ENCODE peak calls at places on chromosomes 11 and 22, in ten cellular contexts. One of them, this sample, is unnamed.

GRCh38 chr11:45771194-45771941 is 33.6 kb upstream of the SLC35C1 start:
- DNase-seq in A549: peak; percentile 44
- DNase-seq in HCT116: peak; percentile 50
- DNase-seq in uterus: peak; percentile 74
- DNase-seq in prostate gland: peak; percentile 49
- DNase-seq in left lung: peak; percentile 52
- DNase-seq in CD4-positive, alpha-beta memory T cell: peak; percentile 75
- DNase-seq in hepatocyte: peak; percentile 77
- DNase-seq in K562: peak; percentile 71
- DNase-seq in cardiac muscle cell: peak; percentile 56
- DNase-seq in this sample: peak; percentile 84

GRCh38 chr11:112465433-112466024 is 204.9 kb upstream of the PLET1 start:
- DNase-seq in K562: no peak
- DNase-seq in uterus: no peak
- DNase-seq in CD4-positive, alpha-beta memory T cell: no peak
- DNase-seq in hepatocyte: peak; percentile 19
- DNase-seq in HCT116: no peak
- DNase-seq in A549: no peak
- DNase-seq in left lung: no peak
- DNase-seq in cardiac muscle cell: no peak
- DNase-seq in prostate gland: no peak
- DNase-seq in this sample: no peak

GRCh38 chr22:29071261-29072045 is 1.4 kb upstream of the KREMEN1 start:
- DNase-seq in HCT116: no peak
- DNase-seq in A549: peak; percentile 31
- DNase-seq in cardiac muscle cell: peak; percentile 36
- DNase-seq in K562: peak; percentile 23
- DNase-seq in uterus: peak; percentile 42
- DNase-seq in CD4-positive, alpha-beta memory T cell: no peak
- DNase-seq in prostate gland: peak; percentile 80
- DNase-seq in left lung: peak; percentile 49
- DNase-seq in hepatocyte: peak; percentile 82
- DNase-seq in this sample: peak; percentile 83

GRCh38 chr22:36141481-36141880 is 19.1 kb downstream of the APOL3 start:
- DNase-seq in K562: no peak
- DNase-seq in HCT116: no peak
- DNase-seq in CD4-positive, alpha-beta memory T cell: no peak
- DNase-seq in hepatocyte: no peak
- DNase-seq in left lung: no peak
- DNase-seq in prostate gland: no peak
- DNase-seq in A549: no peak
- DNase-seq in uterus: no peak
- DNase-seq in cardiac muscle cell: no peak
- DNase-seq in this sample: no peak

GRCh38 chr11:31956310-31956709 is 134.6 kb upstream of the RCN1 start:
- DNase-seq in cardiac muscle cell: no peak
- DNase-seq in hepatocyte: no peak
- DNase-seq in left lung: no peak
- DNase-seq in CD4-positive, alpha-beta memory T cell: no peak
- DNase-seq in A549: no peak
- DNase-seq in uterus: no peak
- DNase-seq in K562: no peak
- DNase-seq in HCT116: no peak
- DNase-seq in prostate gland: no peak
- DNase-seq in this sample: no peak

GRCh38 chr11:72441647-72442267 is 7.4 kb upstream of the CLPB start:
- DNase-seq in uterus: no peak
- DNase-seq in K562: peak; percentile 32
- DNase-seq in hepatocyte: no peak
- DNase-seq in cardiac muscle cell: peak; percentile 84
- DNase-seq in HCT116: no peak
- DNase-seq in prostate gland: no peak
- DNase-seq in CD4-positive, alpha-beta memory T cell: no peak
- DNase-seq in A549: no peak
- DNase-seq in left lung: no peak
- DNase-seq in this sample: no peak

GRCh38 chr11:27618591-27618990 is 81.7 kb downstream of the BDNF start:
- DNase-seq in HCT116: no peak
- DNase-seq in hepatocyte: no peak
- DNase-seq in prostate gland: no peak
- DNase-seq in cardiac muscle cell: no peak
- DNase-seq in A549: no peak
- DNase-seq in K562: no peak
- DNase-seq in uterus: no peak
- DNase-seq in CD4-positive, alpha-beta memory T cell: no peak
- DNase-seq in left lung: no peak
- DNase-seq in this sample: no peak

GRCh38 chr11:105092255-105093239 is 47.0 kb downstream of the CARD18 start:
- DNase-seq in prostate gland: peak; percentile 26
- DNase-seq in left lung: no peak
- DNase-seq in uterus: no peak
- DNase-seq in hepatocyte: no peak
- DNase-seq in K562: no peak
- DNase-seq in cardiac muscle cell: peak; percentile 25
- DNase-seq in CD4-positive, alpha-beta memory T cell: no peak
- DNase-seq in HCT116: no peak
- DNase-seq in A549: no peak
- DNase-seq in this sample: no peak

GRCh38 chr11:108873938-108874337 is 209.1 kb downstream of the DDX10 start:
- DNase-seq in uterus: no peak
- DNase-seq in prostate gland: no peak
- DNase-seq in A549: no peak
- DNase-seq in hepatocyte: no peak
- DNase-seq in left lung: no peak
- DNase-seq in CD4-positive, alpha-beta memory T cell: no peak
- DNase-seq in K562: no peak
- DNase-seq in HCT116: no peak
- DNase-seq in cardiac muscle cell: no peak
- DNase-seq in this sample: no peak

GRCh38 chr11:111918390-111919256 is at the start of gene C11orf52:
- DNase-seq in CD4-positive, alpha-beta memory T cell: no peak
- DNase-seq in hepatocyte: peak; percentile 90
- DNase-seq in HCT116: peak; percentile 79
- DNase-seq in K562: peak; percentile 51
- DNase-seq in prostate gland: peak; percentile 92
- DNase-seq in A549: no peak
- DNase-seq in uterus: no peak
- DNase-seq in left lung: peak; percentile 75
- DNase-seq in cardiac muscle cell: peak; percentile 60
- DNase-seq in this sample: no peak

GRCh38 chr11:130561441-130561881 is 113.0 kb downstream of the ADAMTS15 start:
- DNase-seq in CD4-positive, alpha-beta memory T cell: no peak
- DNase-seq in cardiac muscle cell: peak; percentile 36
- DNase-seq in A549: no peak
- DNase-seq in hepatocyte: no peak
- DNase-seq in uterus: no peak
- DNase-seq in HCT116: no peak
- DNase-seq in K562: no peak
- DNase-seq in left lung: no peak
- DNase-seq in prostate gland: no peak
- DNase-seq in this sample: no peak

GRCh38 chr11:124799384-124800225 is 601 bp downstream of the MSANTD2 start:
- DNase-seq in uterus: peak; percentile 24
- DNase-seq in left lung: peak; percentile 46
- DNase-seq in CD4-positive, alpha-beta memory T cell: peak; percentile 43
- DNase-seq in K562: peak; percentile 39
- DNase-seq in HCT116: no peak
- DNase-seq in cardiac muscle cell: peak; percentile 19
- DNase-seq in A549: peak; percentile 13
- DNase-seq in hepatocyte: peak; percentile 64
- DNase-seq in prostate gland: peak; percentile 9
- DNase-seq in this sample: peak; percentile 70

GRCh38 chr11:117796456-117797428 is at the start of gene DSCAML1:
- DNase-seq in HCT116: no peak
- DNase-seq in uterus: peak; percentile 35
- DNase-seq in hepatocyte: peak; percentile 70
- DNase-seq in left lung: no peak
- DNase-seq in CD4-positive, alpha-beta memory T cell: peak; percentile 34
- DNase-seq in K562: no peak
- DNase-seq in cardiac muscle cell: no peak
- DNase-seq in prostate gland: no peak
- DNase-seq in A549: no peak
- DNase-seq in this sample: peak; percentile 77

GRCh38 chr11:129933866-129934265 is 38.5 kb upstream of the NFRKB start:
- DNase-seq in prostate gland: no peak
- DNase-seq in HCT116: no peak
- DNase-seq in left lung: no peak
- DNase-seq in K562: no peak
- DNase-seq in A549: no peak
- DNase-seq in hepatocyte: no peak
- DNase-seq in uterus: no peak
- DNase-seq in cardiac muscle cell: no peak
- DNase-seq in CD4-positive, alpha-beta memory T cell: no peak
- DNase-seq in this sample: no peak

GRCh38 chr11:102320166-102320565 is 2.9 kb downstream of the BIRC3 start:
- DNase-seq in uterus: no peak
- DNase-seq in hepatocyte: no peak
- DNase-seq in A549: no peak
- DNase-seq in cardiac muscle cell: no peak
- DNase-seq in left lung: no peak
- DNase-seq in HCT116: no peak
- DNase-seq in K562: no peak
- DNase-seq in prostate gland: no peak
- DNase-seq in CD4-positive, alpha-beta memory T cell: no peak
- DNase-seq in this sample: no peak

GRCh38 chr11:102319544-102319943 is 2.3 kb downstream of the BIRC3 start:
- DNase-seq in uterus: no peak
- DNase-seq in K562: no peak
- DNase-seq in hepatocyte: no peak
- DNase-seq in prostate gland: no peak
- DNase-seq in CD4-positive, alpha-beta memory T cell: no peak
- DNase-seq in A549: no peak
- DNase-seq in HCT116: no peak
- DNase-seq in cardiac muscle cell: no peak
- DNase-seq in left lung: no peak
- DNase-seq in this sample: no peak

GRCh38 chr11:102322560-102322959 is 5.3 kb downstream of the BIRC3 start:
- DNase-seq in hepatocyte: no peak
- DNase-seq in K562: no peak
- DNase-seq in CD4-positive, alpha-beta memory T cell: no peak
- DNase-seq in HCT116: no peak
- DNase-seq in prostate gland: no peak
- DNase-seq in uterus: no peak
- DNase-seq in left lung: no peak
- DNase-seq in cardiac muscle cell: no peak
- DNase-seq in A549: no peak
- DNase-seq in this sample: no peak

GRCh38 chr11:102318469-102318868 is 1.2 kb downstream of the BIRC3 start:
- DNase-seq in prostate gland: no peak
- DNase-seq in uterus: no peak
- DNase-seq in cardiac muscle cell: no peak
- DNase-seq in CD4-positive, alpha-beta memory T cell: peak; percentile 67
- DNase-seq in HCT116: no peak
- DNase-seq in hepatocyte: no peak
- DNase-seq in A549: peak; percentile 79
- DNase-seq in left lung: no peak
- DNase-seq in K562: no peak
- DNase-seq in this sample: no peak

DNA sequence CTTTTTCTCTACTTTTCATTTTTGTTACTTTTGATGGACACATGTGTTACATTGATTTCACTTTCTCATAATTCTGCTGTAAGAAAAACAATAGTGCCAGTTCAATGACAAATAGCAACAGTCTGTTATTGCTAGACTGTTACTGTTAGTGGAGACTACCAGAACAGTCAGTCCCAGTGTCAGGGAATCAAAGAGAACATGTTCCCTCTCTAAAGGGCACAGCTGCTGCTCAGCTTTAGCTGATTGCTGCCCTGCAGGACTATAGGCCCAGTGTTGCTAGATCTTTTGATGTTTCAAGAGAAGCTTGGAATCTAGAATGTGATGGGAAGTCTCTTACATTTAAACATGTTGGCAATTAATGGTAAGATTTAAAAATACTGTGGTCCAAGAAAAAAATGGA is 3.4 kb downstream of the BIRC3 start:
- DNase-seq in HCT116: no peak
- DNase-seq in K562: no peak
- DNase-seq in uterus: no peak
- DNase-seq in cardiac muscle cell: no peak
- DNase-seq in left lung: no peak
- DNase-seq in A549: no peak
- DNase-seq in CD4-positive, alpha-beta memory T cell: no peak
- DNase-seq in hepatocyte: no peak
- DNase-seq in prostate gland: no peak
- DNase-seq in this sample: no peak
- H3K4me1 ChIP-seq in HCT116: peaks cover 31% of the 10 kb centered on the region
- H3K4me1 ChIP-seq in K562: no peaks in the 10 kb centered on the region
- H3K4me1 ChIP-seq in uterus: no peaks in the 10 kb centered on the region
- H3K4me1 ChIP-seq in cardiac muscle cell: no peaks in the 10 kb centered on the region
- H3K4me1 ChIP-seq in left lung: peaks cover 6% of the 10 kb centered on the region
- H3K4me1 ChIP-seq in A549: peaks cover 73% of the 10 kb centered on the region
- H3K4me1 ChIP-seq in CD4-positive, alpha-beta memory T cell: peaks cover 58% of the 10 kb centered on the region
- H3K4me1 ChIP-seq in hepatocyte: peaks cover 4% of the 10 kb centered on the region
- H3K4me1 ChIP-seq in prostate gland: no peaks in the 10 kb centered on the region
- H3K4me1 ChIP-seq in this sample: peaks cover 4% of the 10 kb centered on the region

GRCh38 chr22:50218153-50218995 is 17.6 kb downstream of the SELENOO start:
- DNase-seq in K562: no peak
- DNase-seq in uterus: no peak
- DNase-seq in HCT116: no peak
- DNase-seq in cardiac muscle cell: no peak
- DNase-seq in left lung: no peak
- DNase-seq in A549: no peak
- DNase-seq in prostate gland: no peak
- DNase-seq in CD4-positive, alpha-beta memory T cell: no peak
- DNase-seq in hepatocyte: no peak
- DNase-seq in this sample: peak; percentile 64
- H3K4me1 ChIP-seq in K562: no peaks in the 10 kb centered on the region
- H3K4me1 ChIP-seq in uterus: no peaks in the 10 kb centered on the region
- H3K4me1 ChIP-seq in HCT116: peaks cover 8% of the 10 kb centered on the region
- H3K4me1 ChIP-seq in cardiac muscle cell: no peaks in the 10 kb centered on the region
- H3K4me1 ChIP-seq in left lung: no peaks in the 10 kb centered on the region
- H3K4me1 ChIP-seq in A549: no peaks in the 10 kb centered on the region
- H3K4me1 ChIP-seq in prostate gland: no peaks in the 10 kb centered on the region
- H3K4me1 ChIP-seq in CD4-positive, alpha-beta memory T cell: no peaks in the 10 kb centered on the region
- H3K4me1 ChIP-seq in hepatocyte: no peaks in the 10 kb centered on the region
- H3K4me1 ChIP-seq in this sample: no peaks in the 10 kb centered on the region

DNA sequence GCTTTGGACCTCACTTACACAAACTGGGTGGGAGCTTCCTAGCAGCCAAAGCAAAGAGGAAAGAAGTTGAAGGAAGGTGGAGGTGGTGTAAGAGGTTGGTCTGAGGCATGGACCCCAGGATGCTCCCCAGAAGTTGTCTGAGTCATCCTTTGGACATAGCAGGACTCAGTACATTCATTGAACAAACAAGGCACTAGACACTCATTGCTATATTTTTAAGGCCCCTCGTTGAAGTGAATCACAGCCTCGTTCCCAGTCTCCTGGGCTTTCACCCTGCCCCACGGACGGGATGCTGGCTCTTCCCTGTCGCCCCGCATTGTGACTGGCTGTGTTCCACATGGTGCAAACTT is 95.9 kb upstream of the FGF3 start:
- DNase-seq in A549: peak; percentile 23
- DNase-seq in CD4-positive, alpha-beta memory T cell: no peak
- DNase-seq in prostate gland: no peak
- DNase-seq in HCT116: no peak
- DNase-seq in cardiac muscle cell: no peak
- DNase-seq in uterus: no peak
- DNase-seq in hepatocyte: no peak
- DNase-seq in left lung: no peak
- DNase-seq in K562: no peak
- DNase-seq in this sample: no peak
- H3K4me1 ChIP-seq in A549: peaks cover 8% of the 10 kb centered on the region
- H3K4me1 ChIP-seq in CD4-positive, alpha-beta memory T cell: no peaks in the 10 kb centered on the region
- H3K4me1 ChIP-seq in prostate gland: no peaks in the 10 kb centered on the region
- H3K4me1 ChIP-seq in HCT116: peaks cover 59% of the 10 kb centered on the region
- H3K4me1 ChIP-seq in cardiac muscle cell: no peaks in the 10 kb centered on the region
- H3K4me1 ChIP-seq in uterus: peaks cover 16% of the 10 kb centered on the region
- H3K4me1 ChIP-seq in hepatocyte: peaks cover 7% of the 10 kb centered on the region
- H3K4me1 ChIP-seq in left lung: no peaks in the 10 kb centered on the region
- H3K4me1 ChIP-seq in K562: no peaks in the 10 kb centered on the region
- H3K4me1 ChIP-seq in this sample: no peaks in the 10 kb centered on the region

GRCh38 chr22:40181323-40181722 is 3.6 kb downstream of the TNRC6B start:
- DNase-seq in CD4-positive, alpha-beta memory T cell: no peak
- DNase-seq in left lung: no peak
- DNase-seq in cardiac muscle cell: no peak
- DNase-seq in prostate gland: no peak
- DNase-seq in HCT116: no peak
- DNase-seq in uterus: no peak
- DNase-seq in K562: no peak
- DNase-seq in A549: no peak
- DNase-seq in hepatocyte: no peak
- DNase-seq in this sample: no peak
- H3K4me1 ChIP-seq in CD4-positive, alpha-beta memory T cell: peaks cover 87% of the 10 kb centered on the region
- H3K4me1 ChIP-seq in left lung: peaks cover 32% of the 10 kb centered on the region
- H3K4me1 ChIP-seq in cardiac muscle cell: peaks cover 50% of the 10 kb centered on the region
- H3K4me1 ChIP-seq in prostate gland: peaks cover 10% of the 10 kb centered on the region
- H3K4me1 ChIP-seq in HCT116: peaks cover 25% of the 10 kb centered on the region
- H3K4me1 ChIP-seq in uterus: peaks cover 10% of the 10 kb centered on the region
- H3K4me1 ChIP-seq in K562: peaks cover 41% of the 10 kb centered on the region
- H3K4me1 ChIP-seq in A549: peaks cover 49% of the 10 kb centered on the region
- H3K4me1 ChIP-seq in hepatocyte: peaks cover 58% of the 10 kb centered on the region
- H3K4me1 ChIP-seq in this sample: peaks cover 24% of the 10 kb centered on the region